ENCODE peak calls at places on chromosomes 12 and 14, in four cellular contexts. One of them, this sample, is unnamed.

GRCh38 chr14:51998348-51998747 is 9.0 kb downstream of the RTRAF start:
- DNase-seq in endothelial cell of umbilical vein: no peak
- DNase-seq in aorta: no peak
- DNase-seq in naive thymus-derived CD4-positive, alpha-beta T cell: no peak
- DNase-seq in this sample: no peak

GRCh38 chr12:119666226-119666808 is 1.6 kb upstream of the PRKAB1 start:
- DNase-seq in endothelial cell of umbilical vein: no peak
- DNase-seq in aorta: no peak
- DNase-seq in naive thymus-derived CD4-positive, alpha-beta T cell: no peak
- DNase-seq in this sample: no peak

GRCh38 chr12:71024281-71024680 is 103.7 kb upstream of the PTPRR start:
- DNase-seq in endothelial cell of umbilical vein: no peak
- DNase-seq in aorta: no peak
- DNase-seq in naive thymus-derived CD4-positive, alpha-beta T cell: no peak
- DNase-seq in this sample: no peak

GRCh38 chr14:89911018-89911919 is 43.3 kb downstream of the EFCAB11 start:
- DNase-seq in endothelial cell of umbilical vein: peak; percentile 49
- DNase-seq in aorta: no peak
- DNase-seq in naive thymus-derived CD4-positive, alpha-beta T cell: no peak
- DNase-seq in this sample: no peak

GRCh38 chr12:51864701-51865469 is 16.4 kb upstream of the FIGNL2 start:
- DNase-seq in endothelial cell of umbilical vein: no peak
- DNase-seq in aorta: peak; percentile 54
- DNase-seq in naive thymus-derived CD4-positive, alpha-beta T cell: no peak
- DNase-seq in this sample: peak; percentile 42

GRCh38 chr12:42213954-42214426 is 24.1 kb downstream of the YAF2 start:
- DNase-seq in endothelial cell of umbilical vein: peak; percentile 24
- DNase-seq in aorta: no peak
- DNase-seq in naive thymus-derived CD4-positive, alpha-beta T cell: no peak
- DNase-seq in this sample: no peak

GRCh38 chr12:8031872-8032241 is 659 bp upstream of the FOXJ2 start:
- DNase-seq in endothelial cell of umbilical vein: no peak
- DNase-seq in aorta: no peak
- DNase-seq in naive thymus-derived CD4-positive, alpha-beta T cell: no peak
- DNase-seq in this sample: no peak

GRCh38 chr12:131333621-131334440 is 377.1 kb upstream of the SFSWAP start:
- DNase-seq in endothelial cell of umbilical vein: no peak
- DNase-seq in aorta: no peak
- DNase-seq in naive thymus-derived CD4-positive, alpha-beta T cell: no peak
- DNase-seq in this sample: no peak

GRCh38 chr14:28515571-28515970 is 251.0 kb upstream of the FOXG1 start:
- DNase-seq in endothelial cell of umbilical vein: peak; percentile 23
- DNase-seq in aorta: no peak
- DNase-seq in naive thymus-derived CD4-positive, alpha-beta T cell: no peak
- DNase-seq in this sample: no peak

GRCh38 chr14:42715316-42715715 is 1108.6 kb downstream of the LRFN5 start:
- DNase-seq in endothelial cell of umbilical vein: no peak
- DNase-seq in aorta: no peak
- DNase-seq in naive thymus-derived CD4-positive, alpha-beta T cell: no peak
- DNase-seq in this sample: no peak

GRCh38 chr14:53493310-53493709 is 340.2 kb upstream of the DDHD1 start:
- DNase-seq in endothelial cell of umbilical vein: no peak
- DNase-seq in aorta: no peak
- DNase-seq in naive thymus-derived CD4-positive, alpha-beta T cell: no peak
- DNase-seq in this sample: no peak

GRCh38 chr12:46523863-46524770 is 151.5 kb upstream of the SLC38A2 start:
- DNase-seq in endothelial cell of umbilical vein: peak; percentile 83
- DNase-seq in aorta: peak; percentile 44
- DNase-seq in naive thymus-derived CD4-positive, alpha-beta T cell: peak; percentile 75
- DNase-seq in this sample: peak; percentile 33

GRCh38 chr14:78848234-78848820 is 678.2 kb downstream of the NRXN3 start:
- DNase-seq in endothelial cell of umbilical vein: peak; percentile 35
- DNase-seq in aorta: no peak
- DNase-seq in naive thymus-derived CD4-positive, alpha-beta T cell: no peak
- DNase-seq in this sample: no peak

GRCh38 chr14:21019377-21019776 is 5.5 kb downstream of the NDRG2 start:
- DNase-seq in endothelial cell of umbilical vein: no peak
- DNase-seq in aorta: no peak
- DNase-seq in naive thymus-derived CD4-positive, alpha-beta T cell: no peak
- DNase-seq in this sample: no peak

GRCh38 chr14:69275331-69275730 is 15.4 kb downstream of the GALNT16 start:
- DNase-seq in endothelial cell of umbilical vein: no peak
- DNase-seq in aorta: no peak
- DNase-seq in naive thymus-derived CD4-positive, alpha-beta T cell: no peak
- DNase-seq in this sample: no peak

GRCh38 chr14:36057452-36058142 is 118.9 kb downstream of the PTCSC3 start:
- DNase-seq in endothelial cell of umbilical vein: peak; percentile 10
- DNase-seq in aorta: no peak
- DNase-seq in naive thymus-derived CD4-positive, alpha-beta T cell: no peak
- DNase-seq in this sample: no peak

GRCh38 chr14:64879635-64880381 is at the start of gene SPTB:
- DNase-seq in endothelial cell of umbilical vein: no peak
- DNase-seq in aorta: peak; percentile 73
- DNase-seq in naive thymus-derived CD4-positive, alpha-beta T cell: peak; percentile 37
- DNase-seq in this sample: peak; percentile 58

GRCh38 chr14:46782281-46782680 is 130.7 kb upstream of the RPL10L start:
- DNase-seq in endothelial cell of umbilical vein: no peak
- DNase-seq in aorta: no peak
- DNase-seq in naive thymus-derived CD4-positive, alpha-beta T cell: no peak
- DNase-seq in this sample: no peak

GRCh38 chr14:65872536-65872935 is 460.0 kb downstream of the FUT8 start:
- DNase-seq in endothelial cell of umbilical vein: no peak
- DNase-seq in aorta: no peak
- DNase-seq in naive thymus-derived CD4-positive, alpha-beta T cell: no peak
- DNase-seq in this sample: no peak

GRCh38 chr12:45369065-45369464 is 153.2 kb downstream of the ANO6 start:
- DNase-seq in endothelial cell of umbilical vein: peak; percentile 60
- DNase-seq in aorta: no peak
- DNase-seq in naive thymus-derived CD4-positive, alpha-beta T cell: no peak
- DNase-seq in this sample: no peak

GRCh38 chr14:95774265-95775160 is 60.6 kb upstream of the TCL1A start:
- DNase-seq in endothelial cell of umbilical vein: peak; percentile 55
- DNase-seq in aorta: no peak
- DNase-seq in naive thymus-derived CD4-positive, alpha-beta T cell: peak; percentile 30
- DNase-seq in this sample: peak; percentile 11

GRCh38 chr12:54251667-54252284 is 28.1 kb downstream of the CBX5 start:
- DNase-seq in endothelial cell of umbilical vein: peak; percentile 67
- DNase-seq in aorta: no peak
- DNase-seq in naive thymus-derived CD4-positive, alpha-beta T cell: peak; percentile 33
- DNase-seq in this sample: no peak

GRCh38 chr14:21940887-21941855 is 267.6 kb upstream of the OR4E1 start:
- DNase-seq in endothelial cell of umbilical vein: peak; percentile 27
- DNase-seq in aorta: no peak
- DNase-seq in naive thymus-derived CD4-positive, alpha-beta T cell: peak; percentile 51
- DNase-seq in this sample: peak; percentile 47

GRCh38 chr12:89450922-89451321 is 73.7 kb downstream of the GALNT4 start:
- DNase-seq in endothelial cell of umbilical vein: peak; percentile 78
- DNase-seq in aorta: no peak
- DNase-seq in naive thymus-derived CD4-positive, alpha-beta T cell: no peak
- DNase-seq in this sample: no peak

GRCh38 chr12:89662623-89663022 is 46.0 kb downstream of the ATP2B1 start:
- DNase-seq in endothelial cell of umbilical vein: no peak
- DNase-seq in aorta: no peak
- DNase-seq in naive thymus-derived CD4-positive, alpha-beta T cell: no peak
- DNase-seq in this sample: no peak

GRCh38 chr12:6462234-6462995 is 8.1 kb downstream of the VAMP1 start:
- DNase-seq in endothelial cell of umbilical vein: peak; percentile 18
- DNase-seq in aorta: peak; percentile 36
- DNase-seq in naive thymus-derived CD4-positive, alpha-beta T cell: no peak
- DNase-seq in this sample: no peak

GRCh38 chr12:104886418-104887401 is 71.4 kb downstream of the SLC41A2 start:
- DNase-seq in endothelial cell of umbilical vein: peak; percentile 84
- DNase-seq in aorta: no peak
- DNase-seq in naive thymus-derived CD4-positive, alpha-beta T cell: no peak
- DNase-seq in this sample: no peak

GRCh38 chr12:127115468-127116035 is 1151.4 kb upstream of the TMEM132C start:
- DNase-seq in endothelial cell of umbilical vein: no peak
- DNase-seq in aorta: no peak
- DNase-seq in naive thymus-derived CD4-positive, alpha-beta T cell: no peak
- DNase-seq in this sample: no peak

GRCh38 chr12:112163056-112163455 is 37.7 kb downstream of the TRAFD1 start:
- DNase-seq in endothelial cell of umbilical vein: no peak
- DNase-seq in aorta: peak; percentile 65
- DNase-seq in naive thymus-derived CD4-positive, alpha-beta T cell: no peak
- DNase-seq in this sample: no peak

GRCh38 chr14:98130691-98131090 is 1141.3 kb downstream of the BCL11B start:
- DNase-seq in endothelial cell of umbilical vein: no peak
- DNase-seq in aorta: no peak
- DNase-seq in naive thymus-derived CD4-positive, alpha-beta T cell: no peak
- DNase-seq in this sample: no peak

GRCh38 chr12:32312049-32312670 is 87.2 kb upstream of the FGD4 start:
- DNase-seq in endothelial cell of umbilical vein: peak; percentile 85
- DNase-seq in aorta: no peak
- DNase-seq in naive thymus-derived CD4-positive, alpha-beta T cell: peak; percentile 40
- DNase-seq in this sample: no peak

GRCh38 chr14:22395803-22396202 is 193.2 kb downstream of the DAD1 start:
- DNase-seq in endothelial cell of umbilical vein: no peak
- DNase-seq in aorta: no peak
- DNase-seq in naive thymus-derived CD4-positive, alpha-beta T cell: no peak
- DNase-seq in this sample: no peak

DNA sequence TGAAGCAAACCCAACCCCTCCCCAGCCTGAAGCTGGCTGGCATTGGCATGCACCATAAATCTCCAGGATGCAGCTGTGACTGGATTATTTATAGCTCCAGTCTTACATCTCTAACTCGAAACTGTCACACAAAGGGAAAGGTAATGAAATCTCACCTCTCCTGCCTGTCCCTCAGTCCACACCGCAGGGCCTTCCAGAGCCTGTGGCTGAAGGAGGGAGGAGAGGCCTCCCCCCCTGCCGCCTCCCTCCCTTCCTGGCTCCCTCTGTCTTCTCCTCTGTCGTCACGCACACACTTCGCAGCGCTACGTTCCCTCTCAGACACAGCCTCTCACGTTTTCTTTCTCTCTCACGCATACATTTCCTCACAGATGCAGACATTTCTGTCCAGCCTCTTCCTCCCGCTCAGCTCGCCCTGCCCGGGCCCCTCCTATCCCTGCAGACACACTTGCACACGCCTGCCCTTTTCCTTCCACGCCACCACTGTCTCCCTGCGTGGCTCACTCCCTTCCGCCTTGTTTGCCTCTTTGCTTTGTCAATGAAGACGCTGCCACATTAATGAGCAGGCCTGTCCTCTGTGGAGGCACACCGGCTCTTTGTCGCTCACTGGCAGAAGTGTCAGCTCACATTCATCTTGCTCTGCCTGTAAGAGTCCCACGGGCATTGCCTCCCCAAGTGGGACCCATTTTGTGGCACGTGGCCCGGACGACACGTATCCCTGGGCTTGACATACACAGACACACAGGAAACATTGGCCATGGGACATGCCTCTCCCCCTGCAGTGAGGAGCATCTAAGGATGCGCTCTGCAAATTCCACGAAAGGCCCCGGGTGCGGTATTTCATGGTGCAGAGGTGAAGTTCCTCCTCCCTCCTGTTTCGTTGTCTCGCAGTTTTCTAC is 27.9 kb downstream of the IRF2BPL start:
- DNase-seq in endothelial cell of umbilical vein: peak; percentile 67
- DNase-seq in aorta: no peak
- DNase-seq in naive thymus-derived CD4-positive, alpha-beta T cell: no peak
- DNase-seq in this sample: no peak
- H3K4me3 ChIP-seq in endothelial cell of umbilical vein: no peak overlapping the region
- H3K4me3 ChIP-seq in aorta: no peak overlapping the region
- H3K4me3 ChIP-seq in naive thymus-derived CD4-positive, alpha-beta T cell: no peak overlapping the region
- H3K4me3 ChIP-seq in this sample: no peak overlapping the region

GRCh38 chr14:39773387-39773786 is 341.2 kb upstream of the FBXO33 start:
- DNase-seq in endothelial cell of umbilical vein: no peak
- DNase-seq in aorta: no peak
- DNase-seq in naive thymus-derived CD4-positive, alpha-beta T cell: no peak
- DNase-seq in this sample: no peak
- H3K27ac ChIP-seq in endothelial cell of umbilical vein: no peak overlapping the region
- H3K27ac ChIP-seq in aorta: no peak overlapping the region
- H3K27ac ChIP-seq in naive thymus-derived CD4-positive, alpha-beta T cell: no peak overlapping the region
- H3K27ac ChIP-seq in this sample: no peak overlapping the region

GRCh38 chr14:102005336-102005735 is 41.0 kb downstream of the DYNC1H1 start:
- DNase-seq in endothelial cell of umbilical vein: no peak
- DNase-seq in aorta: no peak
- DNase-seq in naive thymus-derived CD4-positive, alpha-beta T cell: no peak
- DNase-seq in this sample: no peak
- H3K9me3 ChIP-seq in endothelial cell of umbilical vein: no peaks in the 10 kb centered on the region
- H3K9me3 ChIP-seq in aorta: no peaks in the 10 kb centered on the region
- H3K9me3 ChIP-seq in naive thymus-derived CD4-positive, alpha-beta T cell: no peaks in the 10 kb centered on the region
- H3K9me3 ChIP-seq in this sample: no peaks in the 10 kb centered on the region

DNA sequence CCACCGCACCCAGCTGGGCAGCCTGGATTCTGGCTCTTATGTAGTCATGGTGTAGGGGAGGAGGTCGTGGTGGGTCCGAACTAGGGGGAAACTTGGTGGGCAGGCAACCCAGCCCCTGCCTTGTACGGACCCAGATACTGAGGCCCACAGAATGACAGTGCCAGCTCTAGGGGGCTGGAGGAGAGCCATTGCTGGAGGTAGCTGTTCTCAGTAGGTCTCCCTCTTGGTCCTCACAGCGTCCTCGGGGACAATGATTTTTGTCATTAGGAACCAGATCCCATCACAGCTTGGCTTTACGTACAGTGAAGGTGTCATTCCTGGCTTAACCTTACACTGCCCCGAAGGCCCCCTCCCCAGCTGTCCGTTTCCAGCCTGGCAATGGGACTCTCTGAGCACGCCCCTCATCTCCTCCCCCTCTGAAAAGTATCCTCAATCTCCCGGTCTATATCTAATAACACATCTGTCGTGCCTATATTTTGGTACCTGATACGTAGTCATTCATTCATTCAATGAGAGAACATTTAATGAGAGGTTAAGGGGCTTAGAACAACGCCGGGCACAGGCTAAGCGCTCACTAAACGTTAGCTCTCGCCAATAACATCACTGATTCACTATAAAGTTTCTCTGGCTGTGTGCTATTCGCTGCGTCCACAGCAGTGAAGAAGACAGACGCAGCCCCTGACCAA is 619 bp upstream of the DYNC1H1 start:
- DNase-seq in endothelial cell of umbilical vein: no peak
- DNase-seq in aorta: no peak
- DNase-seq in naive thymus-derived CD4-positive, alpha-beta T cell: no peak
- DNase-seq in this sample: no peak
- H3K4me3 ChIP-seq in endothelial cell of umbilical vein: peak overlapping the region; percentile 2
- H3K4me3 ChIP-seq in aorta: no peak overlapping the region
- H3K4me3 ChIP-seq in naive thymus-derived CD4-positive, alpha-beta T cell: no peak overlapping the region
- H3K4me3 ChIP-seq in this sample: no peak overlapping the region

GRCh38 chr12:82841379-82841778 is 154.7 kb downstream of the TMTC2 start:
- DNase-seq in endothelial cell of umbilical vein: no peak
- DNase-seq in aorta: no peak
- DNase-seq in naive thymus-derived CD4-positive, alpha-beta T cell: no peak
- DNase-seq in this sample: no peak
- H3K27ac ChIP-seq in endothelial cell of umbilical vein: no peak overlapping the region
- H3K27ac ChIP-seq in aorta: no peak overlapping the region
- H3K27ac ChIP-seq in naive thymus-derived CD4-positive, alpha-beta T cell: no peak overlapping the region
- H3K27ac ChIP-seq in this sample: no peak overlapping the region

DNA sequence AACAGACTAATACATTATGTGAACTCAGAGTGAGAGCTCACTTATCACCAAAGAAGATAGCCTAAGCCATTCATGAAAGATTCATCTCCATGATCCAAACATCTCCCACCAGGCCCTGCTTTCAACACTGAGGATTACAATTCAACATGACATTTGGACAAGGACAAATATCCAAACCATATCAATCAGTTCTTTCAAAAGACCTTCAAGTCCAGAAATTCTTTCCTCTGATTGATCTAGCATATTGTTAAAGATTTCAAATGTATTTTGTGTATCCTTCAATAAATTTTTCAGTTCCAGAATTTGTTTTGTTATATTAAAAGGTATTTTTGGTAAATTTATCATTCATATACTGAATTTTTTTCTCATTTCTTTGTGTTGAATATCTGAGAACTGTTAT is 1055.8 kb downstream of the SLC6A15 start:
- DNase-seq in endothelial cell of umbilical vein: no peak
- DNase-seq in aorta: no peak
- DNase-seq in naive thymus-derived CD4-positive, alpha-beta T cell: no peak
- DNase-seq in this sample: no peak
- H3K9me3 ChIP-seq in endothelial cell of umbilical vein: no peaks in the 10 kb centered on the region
- H3K9me3 ChIP-seq in aorta: peaks cover 6% of the 10 kb centered on the region
- H3K9me3 ChIP-seq in naive thymus-derived CD4-positive, alpha-beta T cell: no peaks in the 10 kb centered on the region
- H3K9me3 ChIP-seq in this sample: no peaks in the 10 kb centered on the region

This sample was measured in CD8-positive, alpha-beta memory T cell.